ENCODE peak calls at places on chromosomes 11 and 22, in six cellular contexts. C, O, Q, Z, V and P are unnamed samples.
A peak's percentile ranks its signal among the peaks of the same experiment; 100 is the strongest.

GRCh38 chr22:27456696-27457503 is 344.7 kb downstream of the MN1 start:
- DNase-seq in C (peak; percentile 94), O (no peak), Q (no peak), Z (peak; percentile 93), V (peak; percentile 93), P (no peak)

GRCh38 chr11:95939091-95939490 is 15.2 kb upstream of the MTMR2 start:
- DNase-seq in C (no peak), O (no peak), Q (no peak), Z (peak; percentile 35), V (no peak), P (no peak)

GRCh38 chr11:127454856-127455255 is 454.3 kb upstream of the KIRREL3 start:
- DNase-seq in C (no peak), O (no peak), Q (no peak), Z (no peak), V (no peak), P (no peak)

GRCh38 chr11:27392715-27393114 is 29.7 kb upstream of the CCDC34 start:
- DNase-seq in C (peak; percentile 56), O (no peak), Q (no peak), Z (peak; percentile 90), V (peak; percentile 66), P (no peak)

GRCh38 chr11:94725071-94725470 is 43.1 kb upstream of the AMOTL1 start:
- DNase-seq in C (no peak), O (no peak), Q (no peak), Z (no peak), V (no peak), P (no peak)

GRCh38 chr22:40055143-40055926 is 60.6 kb downstream of the FAM83F start:
- DNase-seq in C (peak; percentile 35), O (no peak), Q (no peak), Z (no peak), V (no peak), P (no peak)

GRCh38 chr11:57325735-57326048 is 940 bp upstream of the TNKS1BP1 start:
- DNase-seq in C (no peak), O (no peak), Q (no peak), Z (no peak), V (no peak), P (no peak)

GRCh38 chr22:44045171-44045570 is 21.1 kb downstream of the PARVB start:
- DNase-seq in C (no peak), O (no peak), Q (no peak), Z (peak; percentile 46), V (no peak), P (no peak)

GRCh38 chr11:134020598-134020997 is 48.3 kb upstream of the JAM3 start:
- DNase-seq in C (no peak), O (no peak), Q (no peak), Z (no peak), V (no peak), P (no peak)

GRCh38 chr11:6586434-6587359 is 16.7 kb downstream of the RRP8 start:
- DNase-seq in C (no peak), O (no peak), Q (no peak), Z (no peak), V (no peak), P (no peak)

GRCh38 chr22:47571616-47572015 is 809.2 kb downstream of the TBC1D22A start:
- DNase-seq in C (no peak), O (no peak), Q (no peak), Z (no peak), V (no peak), P (no peak)

GRCh38 chr11:12893787-12894672 is 115.1 kb upstream of the RASSF10 start:
- DNase-seq in C (peak; percentile 42), O (peak; percentile 73), Q (peak; percentile 15), Z (peak; percentile 52), V (peak; percentile 31), P (no peak)

GRCh38 chr22:22810018-22810427 is 77.6 kb upstream of the IGLL5 start:
- DNase-seq in C (no peak), O (peak; percentile 27), Q (no peak), Z (peak; percentile 30), V (no peak), P (no peak)
- TF ChIP-seq CTCF in C (peak; percentile 84), O (no peak), Q (no peak), Z (peak; percentile 57), V (peak; percentile 81), P (no peak)

DNA sequence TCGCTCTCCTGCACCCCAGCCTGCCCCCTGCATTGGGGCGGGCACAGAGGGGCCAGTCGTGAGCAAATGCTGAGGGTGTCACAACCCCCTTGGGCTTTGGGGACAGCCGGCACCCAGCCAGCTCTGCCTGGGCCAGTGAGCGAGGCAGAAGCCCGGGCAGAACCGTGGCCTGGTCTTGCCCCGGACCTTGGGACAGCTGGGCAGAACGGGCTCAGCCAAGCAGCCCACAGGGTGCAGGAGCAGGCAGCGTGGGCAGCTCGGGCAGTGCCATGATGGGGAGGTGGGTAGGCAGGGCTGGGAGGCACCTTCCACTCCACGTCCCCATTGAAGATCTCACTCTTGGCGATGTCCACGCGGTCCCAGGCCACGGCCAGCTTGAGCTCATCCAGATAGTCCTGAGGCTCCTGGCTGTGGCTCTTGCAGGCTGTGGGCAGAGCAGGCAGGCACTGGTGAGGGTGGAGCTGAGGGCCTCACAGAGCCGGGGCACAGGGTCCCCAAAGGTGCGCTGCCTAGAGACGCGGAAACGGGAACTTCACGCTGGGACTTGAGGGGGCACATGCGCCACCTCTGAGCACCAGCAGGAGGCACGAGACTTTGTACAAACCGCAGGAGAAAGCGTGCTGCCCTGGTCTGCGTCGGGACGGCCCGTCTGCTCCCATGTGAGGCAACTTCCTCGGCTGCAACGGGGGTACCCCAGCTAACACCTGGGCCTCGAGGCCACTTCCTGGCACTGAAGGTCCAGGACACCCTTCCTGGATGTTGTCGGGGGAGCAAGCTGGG is 15.2 kb downstream of the TSSC4 start:
- DNase-seq in C (no peak), O (no peak), Q (no peak), Z (no peak), V (no peak), P (no peak)
- TF ChIP-seq CTCF in C (no peak), O (no peak), Q (no peak), Z (no peak), V (no peak), P (no peak)

GRCh38 chr11:10579700-10580099 is 11.2 kb upstream of the LYVE1 start:
- DNase-seq in C (no peak), O (no peak), Q (no peak), Z (no peak), V (no peak), P (no peak)
- TF ChIP-seq CTCF in C (no peak), O (no peak), Q (no peak), Z (no peak), V (no peak), P (no peak)

DNA sequence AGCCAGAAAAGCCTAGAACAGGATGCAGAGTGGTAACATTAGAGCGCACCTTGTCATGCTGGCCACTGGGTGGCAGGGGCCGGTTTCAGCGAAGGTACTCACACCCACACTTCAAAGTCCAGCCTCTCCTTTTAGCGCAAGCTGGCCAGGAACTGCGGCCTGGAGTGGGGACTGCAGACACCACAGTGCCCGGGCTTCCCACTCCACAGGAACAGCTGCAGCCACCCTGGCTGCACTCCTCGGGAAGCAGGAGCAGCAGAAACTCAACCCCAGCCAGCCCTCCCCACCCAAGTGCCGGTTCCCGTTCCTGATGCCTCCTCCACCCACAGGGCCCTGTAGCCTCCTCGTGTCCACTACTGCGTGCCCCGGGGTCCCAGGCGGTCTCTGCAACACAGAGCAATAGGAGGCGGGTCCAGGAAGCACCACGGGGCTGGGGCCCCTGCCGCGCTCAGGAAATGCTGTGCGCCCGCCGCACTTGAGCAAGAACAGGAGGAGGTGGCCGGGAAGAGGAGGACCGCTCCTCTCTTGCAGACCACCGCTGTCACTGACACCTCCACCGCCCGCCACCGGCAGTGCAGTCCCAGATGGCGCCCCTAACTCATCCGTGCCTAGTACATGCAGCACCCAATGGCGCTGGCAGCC is 2.2 kb downstream of the RFPL2 start:
- DNase-seq in C (peak; percentile 51), O (no peak), Q (no peak), Z (peak; percentile 22), V (peak; percentile 17), P (no peak)
- TF ChIP-seq CTCF in C (peak; percentile 57), O (no peak), Q (peak; percentile 39), Z (peak; percentile 41), V (peak; percentile 42), P (peak; percentile 15)

GRCh38 chr11:119673389-119674336 is 55.3 kb downstream of the NECTIN1 start:
- DNase-seq in C (no peak), O (no peak), Q (no peak), Z (no peak), V (no peak), P (peak; percentile 35)
- TF ChIP-seq CTCF in C (no peak), O (no peak), Q (no peak), Z (no peak), V (no peak), P (no peak)